ENCODE peak calls at places on chromosomes 7 and 10, in six cellular contexts. H is cardiac muscle cell, G is AG10803, U is WTC11, K is mesothelial cell of epicardium, E is foreskin fibroblast. P is an unnamed sample.

GRCh38 chr7:13476881-13477444 is 512.5 kb downstream of the ETV1 start:
- DNase-seq in E (peak), H (peak), K (no peak), U (no peak), G (no peak), P (no peak)

GRCh38 chr7:68748934-68749695 is 849.2 kb upstream of the AUTS2 start:
- DNase-seq in H (no peak), K (no peak), G (no peak), U (no peak), E (no peak), P (no peak)

GRCh38 chr10:15879058-15879457 is 18.8 kb upstream of the MINDY3 start:
- DNase-seq in H (peak), K (no peak), E (peak), G (peak), U (no peak), P (no peak)

GRCh38 chr7:23544913-23545354 is 13.2 kb upstream of the TRA2A start:
- DNase-seq in G (peak), K (no peak), E (peak), U (no peak), H (peak), P (no peak)

GRCh38 chr7:112226701-112227276 is 20.3 kb downstream of the ZNF277 start:
- DNase-seq in G (no peak), E (no peak), U (no peak), H (peak), K (no peak), P (no peak)

GRCh38 chr10:51288511-51288910 is 214.2 kb downstream of the PRKG1 start:
- DNase-seq in G (no peak), U (no peak), H (no peak), E (no peak), K (no peak), P (no peak)

GRCh38 chr10:11730779-11731178 is 11.4 kb upstream of the ECHDC3 start:
- DNase-seq in H (no peak), K (no peak), U (no peak), G (no peak), E (no peak), P (no peak)

GRCh38 chr7:51316666-51317581 is at the start of gene COBL:
- DNase-seq in H (no peak), U (peak), G (no peak), E (no peak), K (no peak), P (peak)

GRCh38 chr7:27147211-27148030 is at the start of gene HOXA6:
- DNase-seq in E (peak), K (no peak), H (no peak), U (peak), G (peak), P (no peak)

GRCh38 chr7:64869121-64869725 is 33.9 kb upstream of the ZNF273 start:
- DNase-seq in K (no peak), U (no peak), E (no peak), H (no peak), G (no peak), P (no peak)

GRCh38 chr7:143248781-143249354 is 14.4 kb upstream of the GSTK1 start:
- DNase-seq in U (no peak), G (no peak), K (no peak), H (peak), E (peak), P (no peak)

GRCh38 chr7:68718059-68718685 is 880.1 kb upstream of the AUTS2 start:
- DNase-seq in H (peak), U (no peak), G (no peak), K (no peak), E (no peak), P (no peak)

GRCh38 chr7:112453505-112454171 is 3.4 kb downstream of the IFRD1 start:
- DNase-seq in H (peak), K (no peak), E (peak), U (no peak), G (peak), P (no peak)

GRCh38 chr10:9198611-9199010 is 1144.1 kb downstream of the GATA3 start:
- DNase-seq in E (peak), K (no peak), G (peak), H (peak), U (no peak), P (no peak)

GRCh38 chr7:10618934-10619333 is 354.7 kb upstream of the PHF14 start:
- DNase-seq in E (no peak), U (no peak), H (no peak), G (no peak), K (no peak), P (no peak)

GRCh38 chr7:2193120-2193519 is 39.6 kb downstream of the MAD1L1 start:
- DNase-seq in H (no peak), U (no peak), G (no peak), E (no peak), K (no peak), P (no peak)

GRCh38 chr7:81500631-81501030 is 269.2 kb downstream of the HGF start:
- DNase-seq in K (no peak), H (no peak), U (no peak), G (no peak), E (no peak), P (no peak)

GRCh38 chr7:81503771-81504170 is 266.1 kb downstream of the HGF start:
- DNase-seq in H (no peak), E (no peak), K (no peak), G (no peak), U (no peak), P (no peak)

GRCh38 chr7:81503321-81503720 is 266.5 kb downstream of the HGF start:
- DNase-seq in K (no peak), H (no peak), U (no peak), G (peak), E (no peak), P (no peak)

GRCh38 chr7:81499262-81500116 is 270.4 kb downstream of the HGF start:
- DNase-seq in U (no peak), E (peak), K (no peak), H (peak), G (peak), P (no peak)

DNA sequence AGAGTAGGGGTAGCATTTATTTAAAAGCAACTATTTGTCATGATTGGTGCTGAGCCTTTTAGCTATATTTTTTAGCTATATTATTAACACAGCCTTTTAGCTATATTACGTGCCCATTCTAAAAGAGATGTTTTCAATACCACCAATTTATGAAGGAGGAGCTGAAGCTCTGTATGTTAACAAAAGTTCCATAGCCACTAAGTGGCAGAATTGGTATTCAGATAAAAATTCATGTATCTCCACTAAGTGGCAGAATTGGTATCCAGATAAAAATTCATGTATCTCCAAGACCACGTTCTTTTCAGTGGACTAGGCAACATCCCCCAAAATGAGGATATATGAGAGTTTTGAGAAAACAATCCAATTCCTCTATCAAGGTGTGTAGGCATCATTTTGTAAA is 268.6 kb downstream of the HGF start:
- DNase-seq in H (peak), U (no peak), G (peak), E (peak), K (no peak), P (no peak)
- TF ChIP-seq CTCF in H (peak), U (no peak), G (peak), E (peak), K (no peak), P (no peak)

GRCh38 chr10:79385804-79386531 is 38.7 kb downstream of the PPIF start:
- DNase-seq in H (no peak), E (no peak), K (peak), G (no peak), U (peak), P (peak)
- TF ChIP-seq CTCF in H (no peak), E (no peak), K (no peak), G (no peak), U (peak), P (peak)

GRCh38 chr7:55423277-55423711 is 58.2 kb downstream of the LANCL2 start:
- DNase-seq in G (peak), E (peak), U (no peak), K (no peak), H (peak), P (no peak)
- TF ChIP-seq CTCF in G (peak), E (peak), U (no peak), K (no peak), H (peak), P (peak)

DNA sequence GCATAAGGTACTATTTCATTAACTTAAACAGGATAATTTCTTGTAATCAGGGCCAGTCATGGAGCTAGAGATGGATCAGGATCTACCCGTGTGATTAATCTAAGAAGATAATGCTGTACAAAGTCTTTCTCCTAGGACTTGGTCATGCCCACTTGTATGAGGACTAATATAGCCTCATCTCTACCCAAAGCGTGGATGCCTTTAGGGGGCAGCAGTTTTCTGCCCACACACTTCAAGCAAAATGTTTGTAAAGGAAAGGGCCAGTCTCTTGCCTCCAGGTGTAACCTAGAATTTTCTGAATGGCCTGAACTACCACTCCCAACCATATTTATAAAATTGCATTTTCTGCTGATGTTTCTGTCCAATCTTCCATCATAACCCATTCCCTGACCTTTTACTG is 764.0 kb upstream of the IGFBP3 start:
- DNase-seq in K (no peak), H (no peak), E (no peak), G (no peak), U (no peak), P (no peak)
- TF ChIP-seq CTCF in K (no peak), H (no peak), E (no peak), G (no peak), U (no peak), P (no peak)

DNA sequence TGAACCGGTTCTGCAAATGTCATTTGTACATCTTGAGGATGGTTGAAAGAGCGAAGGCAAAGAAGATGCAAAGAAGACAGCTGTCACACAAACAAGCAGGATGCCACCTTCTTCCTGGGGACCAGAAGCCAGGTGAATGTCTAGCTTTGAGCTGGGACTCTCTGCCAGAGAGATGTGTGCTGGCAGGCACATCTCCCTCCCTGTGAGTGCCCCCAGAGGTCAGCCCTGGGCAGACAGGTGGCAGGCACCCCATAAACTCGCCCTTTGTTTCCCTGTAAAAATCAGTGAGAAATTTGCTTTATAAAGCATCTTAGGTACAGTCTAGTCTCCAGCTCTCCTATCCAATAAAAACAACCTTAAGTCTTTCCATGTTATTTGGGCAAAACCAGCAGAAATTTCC is 2.6 kb upstream of the TCERG1L start:
- DNase-seq in K (no peak), U (no peak), H (no peak), E (no peak), G (no peak), P (no peak)
- TF ChIP-seq CTCF in K (no peak), U (no peak), H (no peak), E (no peak), G (no peak), P (no peak)